ENCODE peak calls at places on chromosome X, in five cellular contexts. One of them, this sample, is unnamed.

GRCh38 chrX:136867096-136867491 is 13.4 kb downstream of the RBMX start:
- DNase-seq in mesothelial cell of epicardium: no peak
- DNase-seq in endothelial cell: no peak
- DNase-seq in T-cell: no peak
- DNase-seq in amniotic stem cell: no peak
- DNase-seq in this sample: no peak

GRCh38 chrX:6041630-6042029 is 187.0 kb downstream of the NLGN4X start:
- DNase-seq in mesothelial cell of epicardium: no peak
- DNase-seq in endothelial cell: no peak
- DNase-seq in amniotic stem cell: no peak
- DNase-seq in T-cell: no peak
- DNase-seq in this sample: no peak

GRCh38 chrX:15512401-15512965 is 11.9 kb downstream of the BMX start:
- DNase-seq in amniotic stem cell: no peak
- DNase-seq in T-cell: no peak
- DNase-seq in endothelial cell: no peak
- DNase-seq in mesothelial cell of epicardium: no peak
- DNase-seq in this sample: no peak

GRCh38 chrX:43693602-43694406 is 37.7 kb downstream of the MAOA start:
- DNase-seq in T-cell: no peak
- DNase-seq in mesothelial cell of epicardium: no peak
- DNase-seq in endothelial cell: no peak
- DNase-seq in amniotic stem cell: no peak
- DNase-seq in this sample: no peak

GRCh38 chrX:16560173-16560572 is 89.8 kb upstream of the S100G start:
- DNase-seq in endothelial cell: no peak
- DNase-seq in mesothelial cell of epicardium: no peak
- DNase-seq in amniotic stem cell: no peak
- DNase-seq in T-cell: no peak
- DNase-seq in this sample: no peak

GRCh38 chrX:118644378-118644777 is 83.0 kb upstream of the IL13RA1 start:
- DNase-seq in amniotic stem cell: peak
- DNase-seq in endothelial cell: no peak
- DNase-seq in mesothelial cell of epicardium: no peak
- DNase-seq in T-cell: no peak
- DNase-seq in this sample: no peak

GRCh38 chrX:155880586-155881157 is 473 bp upstream of the VAMP7 start:
- DNase-seq in amniotic stem cell: no peak
- DNase-seq in T-cell: no peak
- DNase-seq in mesothelial cell of epicardium: no peak
- DNase-seq in endothelial cell: no peak
- DNase-seq in this sample: no peak

GRCh38 chrX:110569506-110569905 is 210.9 kb downstream of the RTL9 start:
- DNase-seq in T-cell: no peak
- DNase-seq in mesothelial cell of epicardium: no peak
- DNase-seq in amniotic stem cell: no peak
- DNase-seq in endothelial cell: no peak
- DNase-seq in this sample: no peak

GRCh38 chrX:11792461-11793421 is 34.7 kb downstream of the MSL3 start:
- DNase-seq in amniotic stem cell: no peak
- DNase-seq in endothelial cell: no peak
- DNase-seq in T-cell: peak
- DNase-seq in mesothelial cell of epicardium: no peak
- DNase-seq in this sample: no peak

GRCh38 chrX:82757614-82758013 is 750.5 kb upstream of the POU3F4 start:
- DNase-seq in T-cell: no peak
- DNase-seq in endothelial cell: no peak
- DNase-seq in amniotic stem cell: no peak
- DNase-seq in mesothelial cell of epicardium: no peak
- DNase-seq in this sample: no peak

GRCh38 chrX:132559101-132559500 is 70.3 kb upstream of the MBNL3 start:
- DNase-seq in endothelial cell: no peak
- DNase-seq in amniotic stem cell: no peak
- DNase-seq in T-cell: no peak
- DNase-seq in mesothelial cell of epicardium: no peak
- DNase-seq in this sample: no peak

GRCh38 chrX:118503260-118504041 is 7.8 kb downstream of the DOCK11 start:
- DNase-seq in endothelial cell: no peak
- DNase-seq in T-cell: no peak
- DNase-seq in amniotic stem cell: no peak
- DNase-seq in mesothelial cell of epicardium: no peak
- DNase-seq in this sample: no peak

GRCh38 chrX:134633832-134634231 is 24.4 kb downstream of the PLAC1 start:
- DNase-seq in mesothelial cell of epicardium: no peak
- DNase-seq in T-cell: no peak
- DNase-seq in amniotic stem cell: no peak
- DNase-seq in endothelial cell: no peak
- DNase-seq in this sample: no peak

GRCh38 chrX:37685452-37686347 is at the start of gene XK:
- DNase-seq in endothelial cell: peak
- DNase-seq in amniotic stem cell: no peak
- DNase-seq in mesothelial cell of epicardium: peak
- DNase-seq in T-cell: peak
- DNase-seq in this sample: peak

GRCh38 chrX:150184487-150184886 is 178.6 kb upstream of the MAMLD1 start:
- DNase-seq in amniotic stem cell: no peak
- DNase-seq in T-cell: no peak
- DNase-seq in mesothelial cell of epicardium: no peak
- DNase-seq in endothelial cell: no peak
- DNase-seq in this sample: no peak

GRCh38 chrX:24149346-24150050 is at the start of gene ZFX:
- DNase-seq in endothelial cell: peak
- DNase-seq in amniotic stem cell: no peak
- DNase-seq in T-cell: peak
- DNase-seq in mesothelial cell of epicardium: peak
- DNase-seq in this sample: peak

This sample was measured in sciatic nerve.